ENCODE peak calls at places on chromosomes 12 and 14, in four cellular contexts. J is ovary, R is suprapubic skin, G is K562. W is an unnamed sample.

GRCh38 chr12:111570090-111570961 is 28.8 kb downstream of the ATXN2 start:
- DNase-seq in R (no peak), J (no peak), G (peak; percentile 32), W (no peak)

GRCh38 chr14:79369359-79370332 is 841.7 kb downstream of the DIO2 start:
- DNase-seq in J (no peak), G (no peak), R (no peak), W (peak; percentile 79)

GRCh38 chr12:124296916-124297351 is 2.0 kb downstream of the RFLNA start:
- DNase-seq in G (no peak), R (no peak), J (no peak), W (no peak)

GRCh38 chr14:72315720-72316119 is 383.5 kb downstream of the RGS6 start:
- DNase-seq in J (no peak), R (no peak), G (no peak), W (no peak)

GRCh38 chr14:20429801-20430669 is 5.9 kb downstream of the KLHL33 start:
- DNase-seq in R (no peak), G (peak; percentile 58), J (no peak), W (no peak)

GRCh38 chr12:104257913-104258472 is 42.4 kb downstream of the TXNRD1 start:
- DNase-seq in J (no peak), G (no peak), R (no peak), W (no peak)

GRCh38 chr12:31655792-31656191 is 3.7 kb upstream of the ETFBKMT start:
- DNase-seq in G (no peak), J (no peak), R (no peak), W (no peak)

GRCh38 chr12:96198970-96199369 is 4.8 kb downstream of the ELK3 start:
- DNase-seq in R (no peak), J (no peak), G (no peak), W (no peak)

GRCh38 chr14:68368850-68369249 is 424.0 kb downstream of the ZFP36L1 start:
- DNase-seq in R (no peak), G (no peak), J (no peak), W (no peak)

GRCh38 chr12:7157391-7157790 is 27.2 kb downstream of the CLSTN3 start:
- DNase-seq in J (no peak), G (no peak), R (no peak), W (peak; percentile 39)

GRCh38 chr12:7154042-7154441 is 23.9 kb downstream of the CLSTN3 start:
- DNase-seq in J (no peak), G (no peak), R (no peak), W (no peak)

GRCh38 chr12:7155471-7156034 is 25.4 kb downstream of the CLSTN3 start:
- DNase-seq in G (no peak), R (no peak), J (peak; percentile 19), W (peak; percentile 60)

GRCh38 chr12:7154901-7155470 is 24.8 kb downstream of the CLSTN3 start:
- DNase-seq in J (no peak), G (no peak), R (no peak), W (no peak)

DNA sequence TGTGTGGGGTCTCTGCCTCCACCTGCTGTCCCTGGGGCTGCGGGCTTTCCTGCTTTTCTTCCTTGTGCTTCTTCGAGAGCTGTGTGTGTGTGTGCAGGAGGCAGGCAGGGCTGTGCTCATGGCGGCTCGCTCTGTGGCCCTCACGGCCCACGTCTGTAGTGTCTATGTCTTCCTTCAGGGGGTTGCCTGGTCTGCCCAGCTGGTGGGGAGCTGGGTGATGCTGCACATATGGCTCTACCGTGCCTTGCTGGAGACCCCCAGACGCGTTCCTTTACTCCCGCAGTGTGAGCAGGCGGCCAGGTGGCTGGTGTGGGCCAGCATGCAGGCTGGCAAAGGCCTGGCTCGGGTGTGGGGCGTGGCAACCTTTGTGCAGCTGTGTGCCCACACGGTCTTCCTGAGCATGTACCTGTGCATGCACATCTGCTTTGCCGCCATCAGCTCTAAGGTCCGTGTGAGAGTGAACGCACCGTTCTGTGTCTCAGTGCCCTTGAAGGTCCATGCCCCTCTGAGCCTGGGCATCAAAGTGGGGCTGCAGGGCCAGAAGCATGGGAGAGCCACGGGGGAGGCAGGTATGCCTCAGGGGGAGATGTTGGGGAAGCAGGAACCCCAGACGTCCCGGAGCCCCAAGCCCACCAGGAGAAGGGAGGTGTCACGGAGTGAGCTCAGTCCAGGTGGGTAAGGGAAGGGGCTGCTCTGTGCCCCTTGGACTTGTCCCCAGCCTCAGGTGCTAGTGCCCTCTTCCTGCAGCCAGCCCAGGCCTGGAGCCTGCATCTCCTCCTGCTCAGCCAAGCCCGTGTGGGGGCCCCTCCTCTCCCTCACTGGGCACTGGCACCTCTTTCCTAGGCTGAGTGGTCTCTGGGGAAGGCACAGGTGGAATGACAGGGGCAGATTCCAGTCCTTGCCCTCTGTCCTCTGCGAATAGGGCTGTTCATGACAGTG is 26.4 kb downstream of the CLSTN3 start:
- DNase-seq in G (no peak), J (no peak), R (no peak), W (peak; percentile 59)
- H3K27ac ChIP-seq in G (no peak overlapping the region), J (no peak overlapping the region), R (peak overlapping the region; percentile 74), W (no peak overlapping the region)

GRCh38 chr14:53571589-53571988 is 385.0 kb downstream of the BMP4 start:
- DNase-seq in J (no peak), R (no peak), G (no peak), W (no peak)

GRCh38 chr14:53571990-53572389 is 384.6 kb downstream of the BMP4 start:
- DNase-seq in G (no peak), J (no peak), R (no peak), W (no peak)

GRCh38 chr14:53570411-53571387 is 385.9 kb downstream of the BMP4 start:
- DNase-seq in R (no peak), J (no peak), G (no peak), W (no peak)

GRCh38 chr14:53567236-53567785 is 389.3 kb downstream of the BMP4 start:
- DNase-seq in R (no peak), J (no peak), G (no peak), W (no peak)

DNA sequence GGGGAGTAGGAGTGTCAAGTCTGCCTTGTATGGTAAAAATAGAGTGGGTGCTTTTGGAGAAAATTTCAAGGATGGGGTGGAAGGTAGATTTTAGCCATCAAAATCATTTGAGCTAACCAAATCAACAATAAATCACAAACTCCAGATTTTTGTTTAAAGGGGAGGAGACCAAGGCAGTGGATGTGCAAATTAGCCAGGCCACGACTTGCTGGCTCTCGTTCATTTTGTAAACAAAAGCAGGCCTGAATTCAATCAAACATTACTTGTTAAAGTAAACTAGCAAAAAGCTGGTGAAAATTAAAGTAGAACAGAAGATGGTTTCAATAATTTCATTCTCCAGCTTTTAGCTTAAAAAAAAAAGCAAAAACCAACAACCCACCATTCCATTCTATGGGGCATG is 387.2 kb downstream of the BMP4 start:
- DNase-seq in R (no peak), J (no peak), G (no peak), W (no peak)
- H3K36me3 ChIP-seq in R (no peaks in the 10 kb centered on the region), J (no peaks in the 10 kb centered on the region), G (no peaks in the 10 kb centered on the region), W (no peaks in the 10 kb centered on the region)

DNA sequence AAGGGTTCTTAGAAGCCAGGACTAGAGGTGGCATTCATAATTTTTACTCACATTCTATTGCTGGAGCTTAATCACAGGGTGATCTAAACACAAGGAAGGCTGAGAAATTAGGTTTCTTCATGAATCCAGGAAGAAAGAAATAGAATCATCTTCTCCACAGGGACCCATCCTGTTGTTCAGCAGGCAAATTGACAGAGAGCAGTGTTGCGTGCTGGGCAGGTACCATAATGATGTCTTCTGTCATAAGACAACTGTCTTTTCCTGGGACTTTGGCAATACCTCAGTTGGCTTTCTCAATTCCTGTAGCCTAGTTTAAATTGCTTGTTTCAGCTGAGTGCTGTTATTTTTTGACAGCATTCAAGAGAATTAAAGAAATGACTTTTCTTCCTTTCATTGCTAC is 468.0 kb upstream of the SYT1 start:
- DNase-seq in R (no peak), G (no peak), J (no peak), W (no peak)
- TF ChIP-seq EP300 in R (no peak), G (no peak), J (no peak), W (no peak)

GRCh38 chr14:102439556-102439955 is 70.0 kb downstream of the ANKRD9 start:
- DNase-seq in G (no peak), R (no peak), J (no peak), W (no peak)

GRCh38 chr14:102445066-102445465 is 64.5 kb downstream of the ANKRD9 start:
- DNase-seq in G (no peak), R (peak; percentile 27), J (no peak), W (peak; percentile 30)

GRCh38 chr14:102442241-102443211 is 67.0 kb downstream of the ANKRD9 start:
- DNase-seq in R (no peak), J (no peak), G (no peak), W (no peak)

GRCh38 chr14:102437997-102438922 is 71.3 kb downstream of the ANKRD9 start:
- DNase-seq in G (peak; percentile 90), J (peak; percentile 91), R (peak; percentile 90), W (peak; percentile 94)

GRCh38 chr14:102440392-102440791 is 69.2 kb downstream of the ANKRD9 start:
- DNase-seq in J (no peak), G (no peak), R (no peak), W (no peak)
- H3K27ac ChIP-seq in J (no peak overlapping the region), G (no peak overlapping the region), R (no peak overlapping the region), W (no peak overlapping the region)

GRCh38 chr14:102392506-102392905 is 29.8 kb downstream of the TECPR2 start:
- DNase-seq in J (no peak), R (no peak), G (no peak), W (no peak)

GRCh38 chr14:102394717-102395378 is 32.1 kb downstream of the TECPR2 start:
- DNase-seq in G (no peak), J (no peak), R (no peak), W (no peak)

GRCh38 chr14:102390064-102390463 is 27.3 kb downstream of the TECPR2 start:
- DNase-seq in G (no peak), R (no peak), J (no peak), W (no peak)

GRCh38 chr14:102390486-102390885 is 27.7 kb downstream of the TECPR2 start:
- DNase-seq in R (no peak), G (no peak), J (no peak), W (no peak)

DNA sequence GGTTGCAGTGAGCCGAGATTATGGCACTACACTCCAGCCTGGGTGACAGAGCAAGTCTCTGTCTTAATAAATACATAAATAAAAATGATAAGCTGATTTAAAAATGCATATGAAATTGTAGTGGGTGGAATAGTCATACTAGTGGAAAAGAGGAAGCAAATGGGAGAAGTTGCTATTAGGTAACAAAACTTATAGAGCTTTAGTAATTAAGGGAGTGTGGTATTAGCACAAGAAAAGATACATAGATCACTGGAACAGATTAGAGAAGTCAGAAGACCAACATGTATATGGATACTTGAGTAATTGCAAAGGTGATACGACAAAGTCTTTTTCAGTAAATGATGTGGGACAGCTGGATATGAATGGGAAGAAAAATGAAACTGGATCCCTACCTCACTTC is 26.5 kb downstream of the TECPR2 start:
- DNase-seq in G (no peak), J (no peak), R (no peak), W (no peak)
- H3K36me3 ChIP-seq in G (no peaks in the 10 kb centered on the region), J (no peaks in the 10 kb centered on the region), R (peaks cover 9% of the 10 kb centered on the region), W (peaks cover 6% of the 10 kb centered on the region)

W was measured in sigmoid colon.